ENCODE peak calls at places on chromosomes 2 and 18, in seven cellular contexts. Z is NCI-H524, K is SK-N-MC, J is brain microvascular endothelial cell, Q is dermis microvascular lymphatic vessel endothelial cell, G is GM04504, P is amygdala. X is an unnamed sample.
A peak's percentile ranks its signal among the peaks of the same experiment; 100 is the strongest.

GRCh38 chr2:10289891-10290290 is 12.8 kb upstream of the HPCAL1 start:
- DNase-seq in Z (no peak), K (no peak), J (peak; percentile 49), Q (peak; percentile 52), G (no peak), P (no peak), X (no peak)

GRCh38 chr2:177306550-177306949 is 42.0 kb upstream of the NFE2L2 start:
- DNase-seq in Z (no peak), K (no peak), J (no peak), Q (no peak), G (no peak), P (no peak), X (no peak)

GRCh38 chr2:153497938-153498629 is 19.5 kb upstream of the RPRM start:
- DNase-seq in Z (peak; percentile 40), K (no peak), J (no peak), Q (no peak), G (no peak), P (no peak), X (no peak)

GRCh38 chr2:206801417-206801772 is 36.0 kb downstream of the FASTKD2 start:
- DNase-seq in Z (no peak), K (no peak), J (no peak), Q (no peak), G (no peak), P (no peak), X (no peak)

GRCh38 chr2:29628882-29629281 is 292.5 kb downstream of the ALK start:
- DNase-seq in Z (peak; percentile 14), K (no peak), J (no peak), Q (no peak), G (no peak), P (no peak), X (no peak)

GRCh38 chr2:156400704-156401678 is 35.2 kb upstream of the GPD2 start:
- DNase-seq in Z (peak; percentile 69), K (peak; percentile 82), J (peak; percentile 84), Q (peak; percentile 85), G (peak; percentile 58), P (peak; percentile 88), X (peak; percentile 27)

GRCh38 chr18:79769698-79770500 is 27.8 kb upstream of the KCNG2 start:
- DNase-seq in Z (no peak), K (no peak), J (no peak), Q (no peak), G (no peak), P (no peak), X (no peak)

GRCh38 chr2:173550143-173550542 is 195.5 kb downstream of the CDCA7 start:
- DNase-seq in Z (no peak), K (no peak), J (peak; percentile 75), Q (no peak), G (peak; percentile 73), P (no peak), X (no peak)

GRCh38 chr18:730692-731091 is 18.3 kb upstream of the ENOSF1 start:
- DNase-seq in Z (no peak), K (no peak), J (no peak), Q (no peak), G (no peak), P (no peak), X (no peak)

GRCh38 chr18:36066731-36067117 is 635 bp downstream of the RPRD1A start:
- DNase-seq in Z (no peak), K (no peak), J (no peak), Q (no peak), G (no peak), P (no peak), X (no peak)

GRCh38 chr2:182318466-182319309 is 108.1 kb downstream of the PDE1A start:
- DNase-seq in Z (no peak), K (no peak), J (no peak), Q (no peak), G (no peak), P (no peak), X (no peak)

GRCh38 chr2:10357193-10357592 is 54.5 kb downstream of the HPCAL1 start:
- DNase-seq in Z (no peak), K (no peak), J (no peak), Q (no peak), G (no peak), P (no peak), X (no peak)

GRCh38 chr2:170115501-170116229 is 62.3 kb upstream of the MYO3B start:
- DNase-seq in Z (no peak), K (no peak), J (no peak), Q (no peak), G (no peak), P (no peak), X (no peak)